ENCODE peak calls at places on chromosomes 7 and 10, in ten cellular contexts. E is AG04449, G is endothelial cell, F is glutamatergic neuron, V is transverse colon, A is neural progenitor cell, D is NB4, T is stomach, L is omental fat pad, W is AG04450. M is an unnamed sample.

GRCh38 chr7:134450296-134451000 is 8.5 kb downstream of the AKR1B1 start:
- DNase-seq in E (no peak), G (no peak), F (no peak), V (peak), A (no peak), D (no peak), T (no peak), L (no peak), W (no peak), M (no peak)

GRCh38 chr10:26341701-26342100 is 96.4 kb upstream of the APBB1IP start:
- DNase-seq in E (no peak), G (no peak), F (no peak), V (no peak), A (no peak), D (no peak), T (no peak), L (no peak), W (no peak), M (no peak)

GRCh38 chr7:38105874-38106483 is 72.1 kb upstream of the STARD3NL start:
- DNase-seq in E (no peak), G (no peak), F (peak), V (no peak), A (peak), D (peak), T (no peak), L (no peak), W (peak), M (no peak)

GRCh38 chr7:44155191-44156185 is 14.4 kb upstream of the MYL7 start:
- DNase-seq in E (no peak), G (no peak), F (no peak), V (no peak), A (no peak), D (no peak), T (no peak), L (peak), W (no peak), M (no peak)

GRCh38 chr10:17805921-17806577 is 3.1 kb upstream of the MRC1 start:
- DNase-seq in E (no peak), G (no peak), F (no peak), V (no peak), A (peak), D (peak), T (no peak), L (no peak), W (no peak), M (no peak)

GRCh38 chr10:71548494-71548846 is 151.8 kb downstream of the CDH23 start:
- DNase-seq in E (no peak), G (peak), F (peak), V (no peak), A (peak), D (peak), T (no peak), L (no peak), W (no peak), M (no peak)

GRCh38 chr7:114364151-114364550 is 50.5 kb upstream of the FOXP2 start:
- DNase-seq in E (no peak), G (no peak), F (peak), V (no peak), A (peak), D (no peak), T (no peak), L (no peak), W (no peak), M (no peak)

GRCh38 chr7:47520408-47520807 is 61.5 kb downstream of the TNS3 start:
- DNase-seq in E (peak), G (no peak), F (no peak), V (peak), A (no peak), D (no peak), T (no peak), L (no peak), W (peak), M (no peak)

GRCh38 chr10:59465089-59465488 is 102.7 kb upstream of the FAM13C start:
- DNase-seq in E (no peak), G (peak), F (no peak), V (no peak), A (peak), D (no peak), T (no peak), L (no peak), W (peak), M (no peak)

GRCh38 chr7:99016196-99016595 is 127.7 kb downstream of the SMURF1 start:
- DNase-seq in E (no peak), G (no peak), F (no peak), V (no peak), A (no peak), D (no peak), T (no peak), L (no peak), W (no peak), M (no peak)

GRCh38 chr7:157016352-157017041 is 6.0 kb upstream of the MNX1 start:
- DNase-seq in E (no peak), G (no peak), F (no peak), V (no peak), A (peak), D (no peak), T (no peak), L (no peak), W (no peak), M (peak)

GRCh38 chr10:33497338-33497737 is 162.9 kb upstream of the NRP1 start:
- DNase-seq in E (no peak), G (no peak), F (no peak), V (no peak), A (no peak), D (no peak), T (no peak), L (no peak), W (no peak), M (no peak)

GRCh38 chr7:128322040-128322643 is 21.6 kb downstream of the RBM28 start:
- DNase-seq in E (no peak), G (no peak), F (no peak), V (no peak), A (peak), D (peak), T (no peak), L (no peak), W (no peak), M (no peak)

GRCh38 chr10:82811621-82812020 is 936.6 kb downstream of the NRG3 start:
- DNase-seq in E (no peak), G (peak), F (peak), V (no peak), A (peak), D (peak), T (no peak), L (no peak), W (no peak), M (no peak)
- TF ChIP-seq CTCF in E (no peak), G (peak), F (peak), V (no peak), A (peak), D (peak), T (peak), L (no peak), W (peak), M (peak)

GRCh38 chr7:41893656-41894055 is 190.8 kb upstream of the INHBA start:
- DNase-seq in E (no peak), G (no peak), F (no peak), V (no peak), A (no peak), D (no peak), T (no peak), L (no peak), W (no peak), M (no peak)

GRCh38 chr7:41890631-41891265 is 187.9 kb upstream of the INHBA start:
- DNase-seq in E (no peak), G (no peak), F (no peak), V (no peak), A (no peak), D (no peak), T (no peak), L (no peak), W (no peak), M (no peak)

GRCh38 chr7:41889040-41889439 is 186.2 kb upstream of the INHBA start:
- DNase-seq in E (no peak), G (no peak), F (no peak), V (no peak), A (no peak), D (no peak), T (no peak), L (no peak), W (no peak), M (no peak)

GRCh38 chr7:41889472-41889871 is 186.6 kb upstream of the INHBA start:
- DNase-seq in E (no peak), G (no peak), F (no peak), V (no peak), A (no peak), D (peak), T (no peak), L (no peak), W (no peak), M (no peak)

DNA sequence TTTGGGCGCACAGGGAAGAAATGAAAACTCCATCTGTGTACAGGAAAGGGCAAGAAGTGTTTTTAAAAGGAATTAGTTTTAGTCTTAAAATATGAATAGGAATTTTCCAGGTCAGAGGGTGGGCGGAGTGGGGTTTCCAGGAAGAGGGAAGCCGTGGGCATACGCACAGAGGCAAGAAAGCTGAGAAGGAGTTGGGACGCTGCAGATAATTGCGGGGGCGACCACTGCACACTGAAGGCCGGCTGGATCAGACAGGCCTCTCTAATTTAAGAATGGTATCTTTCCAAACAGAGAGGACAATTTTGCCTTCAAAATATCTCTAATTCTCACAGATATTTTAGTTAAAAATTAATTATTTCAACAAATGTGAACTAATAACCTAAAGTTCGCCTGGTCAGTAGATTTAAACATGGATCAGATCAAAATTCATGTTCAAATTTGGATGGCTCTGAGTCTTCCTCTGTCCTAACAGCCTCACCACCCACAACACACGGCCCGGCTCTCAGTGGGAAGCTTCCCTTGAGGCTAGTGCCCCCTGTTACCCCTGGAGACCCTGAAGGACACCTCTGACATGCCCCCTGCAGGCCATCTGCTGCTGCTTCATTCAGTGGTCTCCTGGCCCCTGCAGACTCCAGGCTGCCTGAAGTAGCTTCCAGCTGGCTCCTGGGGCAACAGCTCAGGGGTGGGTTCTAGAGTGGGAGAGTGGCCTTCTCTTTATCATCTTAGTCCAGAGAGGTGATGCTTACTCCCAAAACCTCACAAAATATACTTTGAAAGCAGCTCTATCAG is 189.3 kb upstream of the INHBA start:
- DNase-seq in E (no peak), G (peak), F (no peak), V (no peak), A (peak), D (peak), T (no peak), L (no peak), W (no peak), M (no peak)
- TF ChIP-seq CTCF in E (peak), G (peak), F (no peak), V (no peak), A (peak), D (peak), T (no peak), L (no peak), W (no peak), M (peak)

GRCh38 chr10:119737039-119737663 is 11.3 kb downstream of the INPP5F start:
- DNase-seq in E (no peak), G (no peak), F (no peak), V (no peak), A (no peak), D (no peak), T (no peak), L (no peak), W (no peak), M (no peak)
- TF ChIP-seq CTCF in E (no peak), G (no peak), F (no peak), V (no peak), A (no peak), D (no peak), T (no peak), L (no peak), W (no peak), M (no peak)

GRCh38 chr10:60466267-60467201 is 76.9 kb upstream of the ANK3 start:
- DNase-seq in E (no peak), G (no peak), F (no peak), V (no peak), A (no peak), D (no peak), T (no peak), L (no peak), W (peak), M (no peak)
- TF ChIP-seq CTCF in E (no peak), G (no peak), F (no peak), V (no peak), A (peak), D (no peak), T (no peak), L (no peak), W (peak), M (peak)

GRCh38 chr7:149196151-149196704 is 882 bp downstream of the ZNF282 start:
- DNase-seq in E (no peak), G (no peak), F (peak), V (peak), A (peak), D (peak), T (no peak), L (no peak), W (no peak), M (no peak)
- TF ChIP-seq CTCF in E (no peak), G (no peak), F (no peak), V (no peak), A (no peak), D (no peak), T (no peak), L (no peak), W (no peak), M (no peak)

GRCh38 chr10:43377393-43377883 is 6.0 kb downstream of the FXYD4 start:
- DNase-seq in E (no peak), G (no peak), F (no peak), V (no peak), A (peak), D (no peak), T (peak), L (no peak), W (no peak), M (no peak)
- TF ChIP-seq CTCF in E (no peak), G (no peak), F (no peak), V (no peak), A (peak), D (no peak), T (peak), L (no peak), W (peak), M (peak)

DNA sequence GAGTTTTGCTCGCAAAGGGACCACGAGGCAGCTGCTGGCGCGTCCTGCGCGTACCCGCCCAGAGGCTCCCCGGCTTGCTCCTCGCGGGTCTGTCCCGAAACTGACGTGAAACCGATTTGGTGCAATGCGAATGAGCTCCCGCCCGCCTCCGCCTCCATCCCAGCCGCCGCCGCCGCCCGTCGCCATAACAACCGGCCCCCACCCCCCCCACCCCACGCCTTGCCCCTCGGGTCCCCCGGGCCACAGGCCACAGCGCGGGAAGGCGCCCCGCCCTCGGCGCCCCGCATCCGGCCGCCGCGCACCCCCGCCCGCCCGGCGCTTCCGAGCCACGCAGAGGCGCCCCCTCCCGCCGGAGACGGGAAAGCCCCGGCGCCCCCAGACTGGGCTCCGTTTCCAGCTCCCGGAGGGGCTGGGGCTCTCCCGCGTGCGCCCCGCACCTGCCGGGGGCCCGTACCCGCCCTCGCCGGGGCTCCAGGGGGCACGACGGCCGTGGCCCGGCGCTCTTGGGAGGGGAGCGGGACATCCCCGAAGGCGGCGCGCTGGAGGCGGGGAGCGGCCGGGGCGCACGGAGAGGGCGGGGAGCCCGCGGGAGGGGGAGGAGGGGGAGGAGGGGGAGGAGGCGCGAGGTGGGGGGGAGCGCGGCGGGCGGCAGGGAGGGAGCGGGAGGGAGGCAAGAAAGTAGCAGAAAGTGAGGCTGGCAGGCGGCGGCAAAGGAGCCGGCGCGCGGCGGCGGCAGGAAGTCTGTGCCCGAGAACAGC is at the start of gene CAMK1D:
- DNase-seq in E (no peak), G (peak), F (peak), V (peak), A (peak), D (peak), T (peak), L (no peak), W (peak), M (peak)
- TF ChIP-seq CTCF in E (peak), G (no peak), F (peak), V (no peak), A (peak), D (no peak), T (no peak), L (no peak), W (peak), M (peak)

DNA sequence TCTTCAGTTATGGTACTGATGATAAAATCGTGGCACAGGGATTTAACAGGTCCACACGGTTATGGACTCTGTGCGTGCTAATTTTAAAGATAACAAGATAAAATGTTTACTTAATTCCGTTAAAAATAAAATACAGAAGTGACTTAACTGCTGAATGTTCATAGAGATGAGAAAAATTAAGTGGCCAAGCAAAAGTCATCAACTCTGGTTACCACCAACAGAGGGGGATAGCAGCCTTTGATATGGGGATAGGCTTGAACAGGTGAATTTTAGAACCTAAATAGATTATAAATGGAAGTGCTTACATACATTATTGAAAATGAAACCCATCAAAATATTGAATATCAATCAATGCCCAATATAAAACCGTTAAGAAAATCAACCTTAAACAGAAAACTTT is 245.0 kb downstream of the WDR37 start:
- DNase-seq in E (no peak), G (no peak), F (no peak), V (no peak), A (no peak), D (no peak), T (no peak), L (no peak), W (no peak), M (no peak)
- TF ChIP-seq CTCF in E (no peak), G (no peak), F (no peak), V (no peak), A (no peak), D (no peak), T (no peak), L (no peak), W (no peak), M (no peak)

DNA sequence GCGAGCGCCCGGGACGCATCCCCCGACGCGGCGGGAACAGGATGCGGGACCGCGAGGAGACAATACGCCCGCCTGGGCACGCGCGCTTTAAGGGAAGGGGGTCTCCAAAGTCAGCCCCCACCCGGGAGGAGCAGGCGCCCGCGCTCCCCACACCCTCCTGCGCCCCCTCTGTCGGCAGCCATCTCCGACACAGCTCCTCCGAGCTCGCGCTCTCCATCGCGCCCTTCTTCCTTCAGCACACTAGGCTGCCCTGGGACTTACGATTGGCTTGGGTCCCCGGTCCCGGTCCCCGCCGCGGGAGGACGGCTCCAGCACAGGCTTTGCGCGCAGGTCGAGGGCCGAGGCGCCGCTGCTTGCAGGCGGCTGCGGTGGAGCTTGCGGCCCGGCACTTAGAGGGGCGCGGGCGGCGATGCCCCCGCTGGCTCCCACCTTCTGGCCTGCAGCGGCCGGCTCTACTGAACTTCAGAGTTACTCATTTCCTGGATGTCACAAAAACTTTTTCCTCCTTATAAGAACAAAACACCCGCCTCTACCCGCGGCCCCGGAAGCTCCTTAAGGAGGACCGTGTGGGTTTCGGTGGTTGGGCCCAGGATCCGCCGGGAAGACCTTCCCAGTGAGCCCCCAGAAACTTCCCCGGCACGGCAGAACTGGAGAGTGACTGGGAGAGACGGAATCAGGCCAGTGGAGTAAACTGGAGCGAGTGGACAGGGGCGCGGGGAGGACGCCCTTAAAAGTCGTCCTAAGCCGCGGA is at the start of gene ITPRIP:
- DNase-seq in E (no peak), G (peak), F (peak), V (peak), A (peak), D (peak), T (peak), L (peak), W (no peak), M (no peak)
- TF ChIP-seq CTCF in E (peak), G (no peak), F (peak), V (peak), A (peak), D (no peak), T (no peak), L (no peak), W (peak), M (peak)

GRCh38 chr10:5858811-5859210 is 30.9 kb downstream of the ANKRD16 start:
- DNase-seq in E (no peak), G (no peak), F (no peak), V (no peak), A (no peak), D (no peak), T (no peak), L (no peak), W (no peak), M (no peak)
- TF ChIP-seq CTCF in E (no peak), G (no peak), F (no peak), V (no peak), A (no peak), D (no peak), T (no peak), L (no peak), W (no peak), M (no peak)